ENCODE peak calls at places on chromosomes 13 and 19, in seven cellular contexts. G, X, F, E, R, C and Z are unnamed samples.

GRCh38 chr19:5436101-5436947 is 18.9 kb upstream of the ZNRF4 start:
- DNase-seq in G (peak), X (no peak), F (no peak), E (no peak), R (no peak), C (peak), Z (no peak)

GRCh38 chr13:96677029-96677428 is 317.2 kb downstream of the OXGR1 start:
- DNase-seq in G (no peak), X (no peak), F (no peak), E (no peak), R (no peak), C (no peak), Z (no peak)

GRCh38 chr19:48746738-48747575 is at the start of gene IZUMO1:
- DNase-seq in G (peak), X (peak), F (no peak), E (peak), R (no peak), C (peak), Z (no peak)

GRCh38 chr19:13817615-13818371 is 22.6 kb downstream of the ZSWIM4 start:
- DNase-seq in G (peak), X (peak), F (no peak), E (no peak), R (peak), C (no peak), Z (peak)

GRCh38 chr13:98858206-98858605 is 105.7 kb upstream of the SLC15A1 start:
- DNase-seq in G (no peak), X (no peak), F (no peak), E (no peak), R (no peak), C (no peak), Z (no peak)

GRCh38 chr13:110629735-110630134 is 14.4 kb downstream of the NAXD start:
- DNase-seq in G (no peak), X (no peak), F (no peak), E (no peak), R (no peak), C (no peak), Z (no peak)

GRCh38 chr19:4227771-4228170 is 1.6 kb upstream of the EBI3 start:
- DNase-seq in G (no peak), X (no peak), F (no peak), E (no peak), R (no peak), C (no peak), Z (no peak)

GRCh38 chr13:80577951-80578670 is 237.2 kb upstream of the SPRY2 start:
- DNase-seq in G (peak), X (peak), F (no peak), E (no peak), R (no peak), C (no peak), Z (no peak)

GRCh38 chr13:56700324-56700723 is 440.4 kb upstream of the PRR20A start:
- DNase-seq in G (no peak), X (no peak), F (no peak), E (no peak), R (no peak), C (no peak), Z (no peak)

GRCh38 chr19:21484631-21485030 is 20.8 kb upstream of the ZNF429 start:
- DNase-seq in G (no peak), X (no peak), F (no peak), E (no peak), R (no peak), C (no peak), Z (no peak)

GRCh38 chr13:90839061-90839460 is 508.4 kb upstream of the MIR17HG start:
- DNase-seq in G (no peak), X (peak), F (no peak), E (no peak), R (no peak), C (no peak), Z (no peak)

GRCh38 chr19:1608414-1609391 is 3.4 kb upstream of the UQCR11 start:
- DNase-seq in G (no peak), X (no peak), F (no peak), E (no peak), R (peak), C (no peak), Z (no peak)

GRCh38 chr19:34171539-34171876 is 796 bp upstream of the LSM14A start:
- DNase-seq in G (no peak), X (peak), F (peak), E (no peak), R (no peak), C (peak), Z (peak)

GRCh38 chr19:7869910-7870511 is 4.2 kb downstream of the PRR36 start:
- DNase-seq in G (peak), X (peak), F (peak), E (peak), R (peak), C (peak), Z (no peak)

GRCh38 chr13:29908411-29908810 is 58.0 kb upstream of the UBL3 start:
- DNase-seq in G (no peak), X (peak), F (no peak), E (no peak), R (no peak), C (peak), Z (no peak)

GRCh38 chr19:7670150-7670784 is 1.4 kb downstream of the RETN start:
- DNase-seq in G (peak), X (no peak), F (no peak), E (no peak), R (peak), C (no peak), Z (no peak)

GRCh38 chr19:15149704-15150103 is 42.5 kb downstream of the SYDE1 start:
- DNase-seq in G (no peak), X (no peak), F (no peak), E (no peak), R (no peak), C (no peak), Z (no peak)

GRCh38 chr19:3708207-3708931 is at the start of gene TJP3:
- DNase-seq in G (no peak), X (peak), F (no peak), E (peak), R (no peak), C (peak), Z (no peak)

GRCh38 chr19:49361438-49362047 is 673 bp downstream of the TEAD2 start:
- DNase-seq in G (peak), X (peak), F (no peak), E (peak), R (no peak), C (peak), Z (no peak)

GRCh38 chr13:48892311-48892710 is 83.4 kb upstream of the FNDC3A start:
- DNase-seq in G (no peak), X (peak), F (no peak), E (peak), R (no peak), C (peak), Z (no peak)

GRCh38 chr13:33543631-33544030 is 258.1 kb upstream of the STARD13 start:
- DNase-seq in G (peak), X (peak), F (no peak), E (no peak), R (no peak), C (no peak), Z (no peak)

GRCh38 chr19:43362179-43362578 is 8.7 kb downstream of the CD177 start:
- DNase-seq in G (no peak), X (no peak), F (no peak), E (no peak), R (no peak), C (peak), Z (no peak)

GRCh38 chr13:101945435-101945834 is 456.4 kb downstream of the FGF14 start:
- DNase-seq in G (peak), X (no peak), F (no peak), E (no peak), R (no peak), C (no peak), Z (no peak)

GRCh38 chr13:41061914-41062837 is 867 bp downstream of the WBP4 start:
- DNase-seq in G (no peak), X (peak), F (no peak), E (no peak), R (no peak), C (peak), Z (no peak)

GRCh38 chr19:43561144-43561970 is 14.0 kb downstream of the XRCC1 start:
- DNase-seq in G (no peak), X (no peak), F (no peak), E (no peak), R (no peak), C (no peak), Z (no peak)

GRCh38 chr19:572891-573825 is 762 bp downstream of the BSG start:
- DNase-seq in G (peak), X (peak), F (no peak), E (peak), R (no peak), C (peak), Z (no peak)

GRCh38 chr13:95035311-95036109 is 265.7 kb downstream of the ABCC4 start:
- DNase-seq in G (no peak), X (no peak), F (no peak), E (no peak), R (no peak), C (no peak), Z (no peak)

GRCh38 chr19:10010247-10010691 is at the start of gene COL5A3:
- DNase-seq in G (peak), X (peak), F (no peak), E (peak), R (no peak), C (peak), Z (no peak)

GRCh38 chr19:7515471-7516226 is at the start of gene ZNF358:
- DNase-seq in G (peak), X (no peak), F (peak), E (peak), R (no peak), C (peak), Z (peak)

GRCh38 chr19:14614099-14614412 is 31.2 kb downstream of the CLEC17A start:
- DNase-seq in G (no peak), X (no peak), F (no peak), E (no peak), R (no peak), C (no peak), Z (no peak)

GRCh38 chr19:50837300-50837699 is 3.9 kb upstream of the KLK15 start:
- DNase-seq in G (no peak), X (peak), F (no peak), E (no peak), R (no peak), C (no peak), Z (no peak)

GRCh38 chr19:39824143-39825092 is 9.5 kb downstream of the DYRK1B start:
- DNase-seq in G (peak), X (peak), F (peak), E (peak), R (peak), C (peak), Z (peak)

GRCh38 chr19:50361290-50362029 is 4.0 kb downstream of the NAPSA start:
- DNase-seq in G (no peak), X (no peak), F (no peak), E (no peak), R (no peak), C (no peak), Z (no peak)

GRCh38 chr19:47479701-47480503 is 4.1 kb downstream of the KPTN start:
- DNase-seq in G (peak), X (peak), F (no peak), E (no peak), R (no peak), C (no peak), Z (no peak)

GRCh38 chr19:49042177-49042576 is 1.5 kb upstream of the CGB5 start:
- DNase-seq in G (no peak), X (peak), F (no peak), E (no peak), R (no peak), C (no peak), Z (no peak)

GRCh38 chr19:50553134-50553703 is 15.0 kb downstream of the LRRC4B start:
- DNase-seq in G (no peak), X (no peak), F (no peak), E (no peak), R (no peak), C (no peak), Z (no peak)

GRCh38 chr13:24923305-24923640 is 159.3 kb downstream of the RNF17 start:
- DNase-seq in G (no peak), X (no peak), F (no peak), E (peak), R (no peak), C (peak), Z (no peak)

GRCh38 chr19:7575426-7576040 is 20.1 kb upstream of the CAMSAP3 start:
- DNase-seq in G (no peak), X (peak), F (no peak), E (no peak), R (no peak), C (no peak), Z (no peak)

GRCh38 chr19:13764101-13764807 is at the start of gene MRI1:
- DNase-seq in G (peak), X (peak), F (peak), E (peak), R (peak), C (peak), Z (peak)